ENCODE peak calls at places on chromosomes 3 and 15, in four cellular contexts. B is T-helper 22 cell, Y is NAMALWA, V is adrenal gland. J is an unnamed sample.

GRCh38 chr15:83717010-83717409 is 63.1 kb downstream of the ADAMTSL3 start:
- DNase-seq in B (no peak), Y (no peak), V (no peak), J (no peak)

GRCh38 chr3:190694335-190695001 is 168.0 kb downstream of the GMNC start:
- DNase-seq in B (no peak), Y (no peak), V (no peak), J (no peak)

GRCh38 chr3:39101022-39101689 is 6.3 kb downstream of the GORASP1 start:
- DNase-seq in B (no peak), Y (peak; percentile 76), V (peak; percentile 35), J (no peak)

GRCh38 chr3:52055537-52056351 is 627 bp downstream of the DUSP7 start:
- DNase-seq in B (peak; percentile 20), Y (peak; percentile 44), V (peak; percentile 53), J (peak; percentile 56)

GRCh38 chr15:41558400-41559238 is at the start of gene TYRO3:
- DNase-seq in B (peak; percentile 69), Y (peak; percentile 39), V (peak; percentile 77), J (peak; percentile 71)

GRCh38 chr3:169104972-169105371 is 558.5 kb downstream of the MECOM start:
- DNase-seq in B (no peak), Y (no peak), V (no peak), J (no peak)

GRCh38 chr3:157310329-157311065 is 126.2 kb upstream of the PTX3 start:
- DNase-seq in B (no peak), Y (no peak), V (no peak), J (no peak)

GRCh38 chr3:79729096-79729495 is 38.7 kb downstream of the ROBO1 start:
- DNase-seq in B (no peak), Y (no peak), V (peak; percentile 26), J (peak; percentile 22)

GRCh38 chr3:51637941-51638471 is 33.0 kb upstream of the TEX264 start:
- DNase-seq in B (no peak), Y (peak; percentile 67), V (peak; percentile 49), J (no peak)